ENCODE peak calls at places on chromosomes 2 and 18, in six cellular contexts. One of them, this sample, is unnamed.

GRCh38 chr18:37471619-37472018 is 94.0 kb downstream of the CELF4 start:
- DNase-seq in IMR-90: no peak
- DNase-seq in AG04450: no peak
- DNase-seq in mammary epithelial cell: no peak
- DNase-seq in spleen: no peak
- DNase-seq in vagina: no peak
- DNase-seq in this sample: no peak

GRCh38 chr2:220916931-220917330 is 655.2 kb downstream of the EPHA4 start:
- DNase-seq in IMR-90: no peak
- DNase-seq in AG04450: no peak
- DNase-seq in mammary epithelial cell: no peak
- DNase-seq in spleen: no peak
- DNase-seq in vagina: no peak
- DNase-seq in this sample: no peak

GRCh38 chr2:165793161-165793778 is 777 bp downstream of the GALNT3 start:
- DNase-seq in IMR-90: no peak
- DNase-seq in AG04450: no peak
- DNase-seq in mammary epithelial cell: peak; percentile 85
- DNase-seq in spleen: no peak
- DNase-seq in vagina: no peak
- DNase-seq in this sample: peak; percentile 68

GRCh38 chr2:64404002-64404731 is 49.8 kb upstream of the LGALSL start:
- DNase-seq in IMR-90: peak; percentile 35
- DNase-seq in AG04450: no peak
- DNase-seq in mammary epithelial cell: no peak
- DNase-seq in spleen: peak; percentile 86
- DNase-seq in vagina: no peak
- DNase-seq in this sample: no peak

GRCh38 chr2:105800036-105800755 is 55.5 kb downstream of the NCK2 start:
- DNase-seq in IMR-90: peak; percentile 34
- DNase-seq in AG04450: no peak
- DNase-seq in mammary epithelial cell: no peak
- DNase-seq in spleen: no peak
- DNase-seq in vagina: no peak
- DNase-seq in this sample: no peak

GRCh38 chr18:31034541-31034940 is 8.0 kb downstream of the DSC3 start:
- DNase-seq in IMR-90: no peak
- DNase-seq in AG04450: no peak
- DNase-seq in mammary epithelial cell: no peak
- DNase-seq in spleen: no peak
- DNase-seq in vagina: no peak
- DNase-seq in this sample: no peak

GRCh38 chr2:41038408-41038807 is 586.5 kb upstream of the SLC8A1 start:
- DNase-seq in IMR-90: peak; percentile 40
- DNase-seq in AG04450: no peak
- DNase-seq in mammary epithelial cell: no peak
- DNase-seq in spleen: no peak
- DNase-seq in vagina: no peak
- DNase-seq in this sample: no peak

GRCh38 chr2:240952496-240953246 is 45.7 kb upstream of the SNED1 start:
- DNase-seq in IMR-90: no peak
- DNase-seq in AG04450: no peak
- DNase-seq in mammary epithelial cell: no peak
- DNase-seq in spleen: no peak
- DNase-seq in vagina: peak; percentile 77
- DNase-seq in this sample: no peak

GRCh38 chr2:147255812-147256211 is 589.0 kb upstream of the ACVR2A start:
- DNase-seq in IMR-90: no peak
- DNase-seq in AG04450: no peak
- DNase-seq in mammary epithelial cell: no peak
- DNase-seq in spleen: no peak
- DNase-seq in vagina: no peak
- DNase-seq in this sample: no peak

GRCh38 chr2:62568983-62569837 is 63.2 kb upstream of the TMEM17 start:
- DNase-seq in IMR-90: peak; percentile 24
- DNase-seq in AG04450: no peak
- DNase-seq in mammary epithelial cell: peak; percentile 56
- DNase-seq in spleen: no peak
- DNase-seq in vagina: no peak
- DNase-seq in this sample: no peak

GRCh38 chr2:135573620-135574019 is 42.3 kb downstream of the R3HDM1 start:
- DNase-seq in IMR-90: no peak
- DNase-seq in AG04450: no peak
- DNase-seq in mammary epithelial cell: no peak
- DNase-seq in spleen: no peak
- DNase-seq in vagina: no peak
- DNase-seq in this sample: no peak

GRCh38 chr2:31079665-31080064 is 58.6 kb downstream of the GALNT14 start:
- DNase-seq in IMR-90: no peak
- DNase-seq in AG04450: no peak
- DNase-seq in mammary epithelial cell: no peak
- DNase-seq in spleen: no peak
- DNase-seq in vagina: peak; percentile 74
- DNase-seq in this sample: no peak

GRCh38 chr2:16121986-16122390 is 181.6 kb downstream of the MYCN start:
- DNase-seq in IMR-90: no peak
- DNase-seq in AG04450: no peak
- DNase-seq in mammary epithelial cell: no peak
- DNase-seq in spleen: no peak
- DNase-seq in vagina: no peak
- DNase-seq in this sample: no peak

GRCh38 chr2:25383806-25384205 is 42.1 kb upstream of the DNMT3A start:
- DNase-seq in IMR-90: no peak
- DNase-seq in AG04450: no peak
- DNase-seq in mammary epithelial cell: no peak
- DNase-seq in spleen: no peak
- DNase-seq in vagina: peak; percentile 49
- DNase-seq in this sample: no peak

GRCh38 chr2:148675708-148676107 is 31.2 kb downstream of the EPC2 start:
- DNase-seq in IMR-90: peak; percentile 54
- DNase-seq in AG04450: no peak
- DNase-seq in mammary epithelial cell: no peak
- DNase-seq in spleen: no peak
- DNase-seq in vagina: no peak
- DNase-seq in this sample: no peak

GRCh38 chr2:72883356-72883962 is 3.7 kb upstream of the SPR start:
- DNase-seq in IMR-90: peak; percentile 46
- DNase-seq in AG04450: no peak
- DNase-seq in mammary epithelial cell: no peak
- DNase-seq in spleen: no peak
- DNase-seq in vagina: no peak
- DNase-seq in this sample: peak; percentile 63

GRCh38 chr2:217553689-217554088 is 449.1 kb downstream of the TNS1 start:
- DNase-seq in IMR-90: no peak
- DNase-seq in AG04450: no peak
- DNase-seq in mammary epithelial cell: no peak
- DNase-seq in spleen: no peak
- DNase-seq in vagina: no peak
- DNase-seq in this sample: no peak

GRCh38 chr2:151840216-151840691 is 12.0 kb upstream of the ARL5A start:
- DNase-seq in IMR-90: no peak
- DNase-seq in AG04450: no peak
- DNase-seq in mammary epithelial cell: peak; percentile 61
- DNase-seq in spleen: no peak
- DNase-seq in vagina: no peak
- DNase-seq in this sample: no peak

GRCh38 chr2:233076749-233077148 is 16.6 kb downstream of the INPP5D start:
- DNase-seq in IMR-90: no peak
- DNase-seq in AG04450: no peak
- DNase-seq in mammary epithelial cell: peak; percentile 14
- DNase-seq in spleen: no peak
- DNase-seq in vagina: no peak
- DNase-seq in this sample: no peak

GRCh38 chr2:196291418-196291817 is 120.0 kb upstream of the STK17B start:
- DNase-seq in IMR-90: no peak
- DNase-seq in AG04450: no peak
- DNase-seq in mammary epithelial cell: no peak
- DNase-seq in spleen: no peak
- DNase-seq in vagina: no peak
- DNase-seq in this sample: no peak

GRCh38 chr2:40827371-40827770 is 375.5 kb upstream of the SLC8A1 start:
- DNase-seq in IMR-90: no peak
- DNase-seq in AG04450: no peak
- DNase-seq in mammary epithelial cell: no peak
- DNase-seq in spleen: no peak
- DNase-seq in vagina: no peak
- DNase-seq in this sample: no peak

GRCh38 chr2:41722668-41723369 is 325.0 kb upstream of the PKDCC start:
- DNase-seq in IMR-90: peak; percentile 52
- DNase-seq in AG04450: no peak
- DNase-seq in mammary epithelial cell: peak; percentile 83
- DNase-seq in spleen: no peak
- DNase-seq in vagina: no peak
- DNase-seq in this sample: peak; percentile 61

GRCh38 chr2:151842830-151843668 is 14.8 kb upstream of the ARL5A start:
- DNase-seq in IMR-90: no peak
- DNase-seq in AG04450: no peak
- DNase-seq in mammary epithelial cell: no peak
- DNase-seq in spleen: no peak
- DNase-seq in vagina: no peak
- DNase-seq in this sample: no peak

GRCh38 chr2:46876741-46877384 is 38.7 kb downstream of the MCFD2 start:
- DNase-seq in IMR-90: peak; percentile 88
- DNase-seq in AG04450: no peak
- DNase-seq in mammary epithelial cell: peak; percentile 84
- DNase-seq in spleen: no peak
- DNase-seq in vagina: no peak
- DNase-seq in this sample: peak; percentile 70

GRCh38 chr18:23703057-23703986 is 14.1 kb downstream of the LAMA3 start:
- DNase-seq in IMR-90: peak; percentile 79
- DNase-seq in AG04450: peak; percentile 55
- DNase-seq in mammary epithelial cell: peak; percentile 63
- DNase-seq in spleen: no peak
- DNase-seq in vagina: no peak
- DNase-seq in this sample: peak; percentile 42

GRCh38 chr2:74405994-74406583 is 15.3 kb downstream of the C2orf81 start:
- DNase-seq in IMR-90: peak; percentile 40
- DNase-seq in AG04450: no peak
- DNase-seq in mammary epithelial cell: peak; percentile 88
- DNase-seq in spleen: no peak
- DNase-seq in vagina: no peak
- DNase-seq in this sample: no peak

GRCh38 chr2:28624436-28624797 is 127.2 kb upstream of the PPP1CB start:
- DNase-seq in IMR-90: no peak
- DNase-seq in AG04450: no peak
- DNase-seq in mammary epithelial cell: no peak
- DNase-seq in spleen: no peak
- DNase-seq in vagina: no peak
- DNase-seq in this sample: no peak

GRCh38 chr2:28626891-28627421 is 124.7 kb upstream of the PPP1CB start:
- DNase-seq in IMR-90: peak; percentile 77
- DNase-seq in AG04450: peak; percentile 53
- DNase-seq in mammary epithelial cell: no peak
- DNase-seq in spleen: peak; percentile 45
- DNase-seq in vagina: no peak
- DNase-seq in this sample: no peak

GRCh38 chr2:28626376-28626775 is 125.3 kb upstream of the PPP1CB start:
- DNase-seq in IMR-90: no peak
- DNase-seq in AG04450: no peak
- DNase-seq in mammary epithelial cell: no peak
- DNase-seq in spleen: peak; percentile 64
- DNase-seq in vagina: no peak
- DNase-seq in this sample: no peak

GRCh38 chr2:28623582-28624405 is 127.8 kb upstream of the PPP1CB start:
- DNase-seq in IMR-90: no peak
- DNase-seq in AG04450: no peak
- DNase-seq in mammary epithelial cell: no peak
- DNase-seq in spleen: peak; percentile 27
- DNase-seq in vagina: no peak
- DNase-seq in this sample: no peak

GRCh38 chr2:28624798-28625701 is 126.6 kb upstream of the PPP1CB start:
- DNase-seq in IMR-90: peak; percentile 63
- DNase-seq in AG04450: no peak
- DNase-seq in mammary epithelial cell: no peak
- DNase-seq in spleen: peak; percentile 91
- DNase-seq in vagina: no peak
- DNase-seq in this sample: no peak
- TF ChIP-seq CTCF in IMR-90: peak; percentile 3
- TF ChIP-seq CTCF in AG04450: no peak
- TF ChIP-seq CTCF in mammary epithelial cell: no peak
- TF ChIP-seq CTCF in spleen: no peak
- TF ChIP-seq CTCF in vagina: no peak
- TF ChIP-seq CTCF in this sample: no peak

GRCh38 chr2:3586220-3586619 is 8.7 kb upstream of the COLEC11 start:
- DNase-seq in IMR-90: no peak
- DNase-seq in AG04450: no peak
- DNase-seq in mammary epithelial cell: no peak
- DNase-seq in spleen: no peak
- DNase-seq in vagina: no peak
- DNase-seq in this sample: no peak
- H3K27ac ChIP-seq in IMR-90: peak overlapping the region; percentile 82
- H3K27ac ChIP-seq in AG04450: peak overlapping the region; percentile 97
- H3K27ac ChIP-seq in mammary epithelial cell: no peak overlapping the region
- H3K27ac ChIP-seq in spleen: peak overlapping the region; percentile 75
- H3K27ac ChIP-seq in vagina: peak overlapping the region; percentile 74
- H3K27ac ChIP-seq in this sample: no peak overlapping the region

GRCh38 chr2:12173943-12174340 is 427.5 kb downstream of the LPIN1 start:
- DNase-seq in IMR-90: no peak
- DNase-seq in AG04450: no peak
- DNase-seq in mammary epithelial cell: no peak
- DNase-seq in spleen: no peak
- DNase-seq in vagina: no peak
- DNase-seq in this sample: no peak
- TF ChIP-seq CTCF in IMR-90: no peak
- TF ChIP-seq CTCF in AG04450: no peak
- TF ChIP-seq CTCF in mammary epithelial cell: no peak
- TF ChIP-seq CTCF in spleen: no peak
- TF ChIP-seq CTCF in vagina: no peak
- TF ChIP-seq CTCF in this sample: no peak

GRCh38 chr2:237383991-237384671 is 29.8 kb downstream of the COL6A3 start:
- DNase-seq in IMR-90: peak; percentile 98
- DNase-seq in AG04450: peak; percentile 89
- DNase-seq in mammary epithelial cell: no peak
- DNase-seq in spleen: no peak
- DNase-seq in vagina: no peak
- DNase-seq in this sample: no peak
- H3K27ac ChIP-seq in IMR-90: peak overlapping the region; percentile 87
- H3K27ac ChIP-seq in AG04450: peak overlapping the region; percentile 96
- H3K27ac ChIP-seq in mammary epithelial cell: no peak overlapping the region
- H3K27ac ChIP-seq in spleen: no peak overlapping the region
- H3K27ac ChIP-seq in vagina: peak overlapping the region; percentile 68
- H3K27ac ChIP-seq in this sample: no peak overlapping the region

DNA sequence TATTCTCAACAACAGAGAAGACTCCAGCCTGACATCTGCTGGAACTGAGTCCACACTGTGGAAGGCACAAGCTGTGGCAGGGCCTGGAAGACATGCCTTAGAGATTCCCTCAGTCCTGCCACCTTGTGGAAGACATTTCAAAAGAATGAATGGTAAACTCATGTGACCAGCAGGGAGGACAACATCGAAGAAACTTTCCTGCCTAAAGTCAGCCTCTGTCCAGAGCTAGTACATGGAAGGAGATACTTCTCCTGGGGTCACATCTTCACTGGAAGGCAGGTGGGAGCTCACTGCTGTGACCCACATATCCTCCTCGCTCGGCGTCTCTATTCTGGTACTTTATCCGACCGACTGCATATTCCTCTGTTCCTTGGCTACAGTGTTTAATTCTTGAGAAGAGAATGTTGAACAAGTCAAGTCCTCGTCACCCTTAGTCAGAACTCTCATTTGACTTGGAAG is 59.5 kb downstream of the PUM2 start:
- DNase-seq in IMR-90: peak; percentile 82
- DNase-seq in AG04450: peak; percentile 44
- DNase-seq in mammary epithelial cell: peak; percentile 80
- DNase-seq in spleen: no peak
- DNase-seq in vagina: no peak
- DNase-seq in this sample: peak; percentile 88
- TF ChIP-seq CTCF in IMR-90: peak; percentile 84
- TF ChIP-seq CTCF in AG04450: peak; percentile 70
- TF ChIP-seq CTCF in mammary epithelial cell: peak; percentile 79
- TF ChIP-seq CTCF in spleen: peak; percentile 30
- TF ChIP-seq CTCF in vagina: peak; percentile 36
- TF ChIP-seq CTCF in this sample: peak; percentile 68

This sample was measured in RWPE1.